ENCODE peak calls at places on chromosome 15, in four cellular contexts. M is PC-9, B is ascending aorta, Y is progenitor cell of endocrine pancreas. X is an unnamed sample.

GRCh38 chr15:96553931-96554330 is 223.4 kb downstream of the NR2F2 start:
- DNase-seq in Y (no peak), B (no peak), M (no peak), X (no peak)

GRCh38 chr15:87562203-87562602 is 694.3 kb downstream of the NTRK3 start:
- DNase-seq in Y (no peak), B (no peak), M (no peak), X (no peak)

GRCh38 chr15:61079529-61079928 is 149.6 kb downstream of the RORA start:
- DNase-seq in B (no peak), Y (no peak), M (no peak), X (no peak)

GRCh38 chr15:65388306-65389080 is 10.7 kb upstream of the IGDCC3 start:
- DNase-seq in Y (no peak), M (no peak), B (no peak), X (no peak)

GRCh38 chr15:57061281-57061680 is 142.8 kb downstream of the TCF12 start:
- DNase-seq in B (no peak), Y (no peak), M (no peak), X (no peak)

GRCh38 chr15:79004336-79004735 is 59.5 kb upstream of the CTSH start:
- DNase-seq in Y (no peak), M (peak; percentile 64), B (no peak), X (peak; percentile 63)

GRCh38 chr15:56918907-56919707 is 663 bp downstream of the TCF12 start:
- DNase-seq in M (peak; percentile 48), B (peak; percentile 74), Y (peak; percentile 54), X (peak; percentile 64)

GRCh38 chr15:28128036-28128435 is 28.9 kb upstream of the OCA2 start:
- DNase-seq in Y (no peak), M (no peak), B (no peak), X (no peak)

GRCh38 chr15:47820047-47820779 is 102.9 kb downstream of the SEMA6D start:
- DNase-seq in B (no peak), M (no peak), Y (no peak), X (no peak)

GRCh38 chr15:43105077-43105769 is 615 bp downstream of the UBR1 start:
- DNase-seq in B (no peak), Y (no peak), M (peak; percentile 14), X (peak; percentile 17)

GRCh38 chr15:34243226-34243625 is 18.4 kb downstream of the EMC4 start:
- DNase-seq in Y (no peak), M (no peak), B (no peak), X (no peak)

GRCh38 chr15:78265752-78266224 is 1.4 kb downstream of the DNAJA4 start:
- DNase-seq in B (peak; percentile 70), Y (no peak), M (no peak), X (no peak)

X was measured in Calu3.